ENCODE peak calls at places on chromosomes 2 and 18, in ten cellular contexts. N is GM23248; U is nephron progenitor cell; J is PC-3; O is T-helper 22 cell; C is NCI-H524; E is fibroblast of gingiva; B is naive thymus-derived CD8-positive, alpha-beta T cell; M is CD4-positive, alpha-beta T cell; Y is aorta. Q is an unnamed sample.

GRCh38 chr2:144364988-144365738 is 154.8 kb downstream of the ZEB2 start:
- DNase-seq in N (peak; percentile 19), U (no peak), J (no peak), O (no peak), C (no peak), E (peak; percentile 50), B (no peak), M (no peak), Y (no peak), Q (peak; percentile 77)

GRCh38 chr2:224860786-224861185 is 144.6 kb upstream of the CCDC195 start:
- DNase-seq in N (no peak), U (no peak), J (no peak), O (no peak), C (no peak), E (no peak), B (no peak), M (no peak), Y (no peak), Q (no peak)

GRCh38 chr2:120346667-120347358 is 877 bp downstream of the INHBB start:
- DNase-seq in N (peak; percentile 68), U (peak; percentile 41), J (no peak), O (no peak), C (no peak), E (peak; percentile 52), B (no peak), M (no peak), Y (no peak), Q (peak; percentile 54)

GRCh38 chr18:69455120-69455519 is 54.4 kb downstream of the DOK6 start:
- DNase-seq in N (no peak), U (no peak), J (no peak), O (no peak), C (no peak), E (peak; percentile 73), B (no peak), M (no peak), Y (no peak), Q (no peak)

GRCh38 chr2:28389399-28390240 is 3.0 kb upstream of the FOSL2 start:
- DNase-seq in N (no peak), U (no peak), J (no peak), O (no peak), C (no peak), E (no peak), B (no peak), M (no peak), Y (no peak), Q (no peak)

GRCh38 chr2:240462704-240463273 is 27.3 kb downstream of the GPC1 start:
- DNase-seq in N (no peak), U (no peak), J (no peak), O (no peak), C (no peak), E (no peak), B (no peak), M (no peak), Y (peak; percentile 33), Q (no peak)

GRCh38 chr2:203592470-203592869 is 57.4 kb upstream of the RAPH1 start:
- DNase-seq in N (no peak), U (no peak), J (no peak), O (no peak), C (no peak), E (no peak), B (no peak), M (no peak), Y (no peak), Q (no peak)

GRCh38 chr2:173354601-173355131 is at the start of gene CDCA7:
- DNase-seq in N (peak; percentile 50), U (peak; percentile 88), J (peak; percentile 76), O (peak; percentile 17), C (peak; percentile 41), E (peak; percentile 46), B (peak; percentile 13), M (peak; percentile 28), Y (peak; percentile 58), Q (peak; percentile 49)

GRCh38 chr2:223010641-223011040 is 41.3 kb upstream of the KCNE4 start:
- DNase-seq in N (peak; percentile 91), U (no peak), J (peak; percentile 67), O (no peak), C (no peak), E (peak; percentile 75), B (no peak), M (no peak), Y (no peak), Q (peak; percentile 90)

GRCh38 chr2:179884193-179884592 is 22.8 kb upstream of the ZNF385B start:
- DNase-seq in N (no peak), U (no peak), J (no peak), O (no peak), C (no peak), E (no peak), B (no peak), M (no peak), Y (no peak), Q (no peak)

GRCh38 chr2:48356701-48357322 is 173.1 kb upstream of the STON1 start:
- DNase-seq in N (no peak), U (no peak), J (no peak), O (no peak), C (no peak), E (peak; percentile 51), B (peak; percentile 47), M (no peak), Y (no peak), Q (no peak)

GRCh38 chr2:236802862-236803261 is 233.2 kb downstream of the ACKR3 start:
- DNase-seq in N (no peak), U (no peak), J (no peak), O (no peak), C (no peak), E (no peak), B (no peak), M (no peak), Y (no peak), Q (no peak)

Q was measured in fibroblast of mammary gland.